ENCODE peak calls at places on chromosomes 13 and 19, in ten cellular contexts. One of them, this sample, is unnamed.

GRCh38 chr19:10142701-10143375 is 23.1 kb upstream of the EIF3G start:
- DNase-seq in SHP77: no peak
- DNase-seq in stimulated activated CD4-positive, alpha-beta T cell treated with anti-CD3 and anti-CD28 coated beads, Interleukin-2, amount 100 ng/mL, for 48 hours: no peak
- DNase-seq in GM20000: no peak
- DNase-seq in mesendoderm: no peak
- DNase-seq in astrocyte: no peak
- DNase-seq in myocyte: no peak
- DNase-seq in NCI-H1105: no peak
- DNase-seq in cardiac muscle cell: no peak
- DNase-seq in hippocampal formation: no peak
- DNase-seq in this sample: peak

GRCh38 chr13:98274921-98275487 is 97.9 kb upstream of the RNF113B start:
- DNase-seq in SHP77: no peak
- DNase-seq in stimulated activated CD4-positive, alpha-beta T cell treated with anti-CD3 and anti-CD28 coated beads, Interleukin-2, amount 100 ng/mL, for 48 hours: no peak
- DNase-seq in GM20000: no peak
- DNase-seq in mesendoderm: no peak
- DNase-seq in astrocyte: peak
- DNase-seq in myocyte: no peak
- DNase-seq in NCI-H1105: no peak
- DNase-seq in cardiac muscle cell: no peak
- DNase-seq in hippocampal formation: no peak
- DNase-seq in this sample: no peak

GRCh38 chr13:94345374-94346195 is 133.9 kb downstream of the DCT start:
- DNase-seq in SHP77: peak
- DNase-seq in stimulated activated CD4-positive, alpha-beta T cell treated with anti-CD3 and anti-CD28 coated beads, Interleukin-2, amount 100 ng/mL, for 48 hours: no peak
- DNase-seq in GM20000: no peak
- DNase-seq in mesendoderm: peak
- DNase-seq in astrocyte: peak
- DNase-seq in myocyte: peak
- DNase-seq in NCI-H1105: peak
- DNase-seq in cardiac muscle cell: peak
- DNase-seq in hippocampal formation: no peak
- DNase-seq in this sample: no peak

GRCh38 chr19:46232029-46232428 is 2.5 kb downstream of the IGFL1 start:
- DNase-seq in SHP77: no peak
- DNase-seq in stimulated activated CD4-positive, alpha-beta T cell treated with anti-CD3 and anti-CD28 coated beads, Interleukin-2, amount 100 ng/mL, for 48 hours: no peak
- DNase-seq in GM20000: no peak
- DNase-seq in mesendoderm: no peak
- DNase-seq in astrocyte: no peak
- DNase-seq in myocyte: no peak
- DNase-seq in NCI-H1105: no peak
- DNase-seq in cardiac muscle cell: no peak
- DNase-seq in hippocampal formation: no peak
- DNase-seq in this sample: no peak

GRCh38 chr13:31920301-31920818 is 111.2 kb upstream of the FRY start:
- DNase-seq in SHP77: no peak
- DNase-seq in stimulated activated CD4-positive, alpha-beta T cell treated with anti-CD3 and anti-CD28 coated beads, Interleukin-2, amount 100 ng/mL, for 48 hours: no peak
- DNase-seq in GM20000: no peak
- DNase-seq in mesendoderm: no peak
- DNase-seq in astrocyte: no peak
- DNase-seq in myocyte: no peak
- DNase-seq in NCI-H1105: no peak
- DNase-seq in cardiac muscle cell: peak
- DNase-seq in hippocampal formation: no peak
- DNase-seq in this sample: no peak

GRCh38 chr13:114005206-114005720 is 31.4 kb upstream of the C13orf46 start:
- DNase-seq in SHP77: no peak
- DNase-seq in stimulated activated CD4-positive, alpha-beta T cell treated with anti-CD3 and anti-CD28 coated beads, Interleukin-2, amount 100 ng/mL, for 48 hours: no peak
- DNase-seq in GM20000: no peak
- DNase-seq in mesendoderm: no peak
- DNase-seq in astrocyte: no peak
- DNase-seq in myocyte: no peak
- DNase-seq in NCI-H1105: no peak
- DNase-seq in cardiac muscle cell: no peak
- DNase-seq in hippocampal formation: no peak
- DNase-seq in this sample: no peak

GRCh38 chr19:19115954-19116353 is 22.3 kb downstream of the TMEM161A start:
- DNase-seq in SHP77: peak
- DNase-seq in stimulated activated CD4-positive, alpha-beta T cell treated with anti-CD3 and anti-CD28 coated beads, Interleukin-2, amount 100 ng/mL, for 48 hours: peak
- DNase-seq in GM20000: peak
- DNase-seq in mesendoderm: peak
- DNase-seq in astrocyte: no peak
- DNase-seq in myocyte: no peak
- DNase-seq in NCI-H1105: no peak
- DNase-seq in cardiac muscle cell: peak
- DNase-seq in hippocampal formation: no peak
- DNase-seq in this sample: peak

GRCh38 chr13:110644892-110645521 is 29.7 kb downstream of the NAXD start:
- DNase-seq in SHP77: peak
- DNase-seq in stimulated activated CD4-positive, alpha-beta T cell treated with anti-CD3 and anti-CD28 coated beads, Interleukin-2, amount 100 ng/mL, for 48 hours: peak
- DNase-seq in GM20000: peak
- DNase-seq in mesendoderm: peak
- DNase-seq in astrocyte: peak
- DNase-seq in myocyte: peak
- DNase-seq in NCI-H1105: no peak
- DNase-seq in cardiac muscle cell: peak
- DNase-seq in hippocampal formation: peak
- DNase-seq in this sample: peak

GRCh38 chr19:49212302-49212701 is 54.7 kb downstream of the TRPM4 start:
- DNase-seq in SHP77: peak
- DNase-seq in stimulated activated CD4-positive, alpha-beta T cell treated with anti-CD3 and anti-CD28 coated beads, Interleukin-2, amount 100 ng/mL, for 48 hours: no peak
- DNase-seq in GM20000: no peak
- DNase-seq in mesendoderm: no peak
- DNase-seq in astrocyte: no peak
- DNase-seq in myocyte: peak
- DNase-seq in NCI-H1105: peak
- DNase-seq in cardiac muscle cell: peak
- DNase-seq in hippocampal formation: no peak
- DNase-seq in this sample: no peak

GRCh38 chr19:3186377-3186688 is 603 bp downstream of the NCLN start:
- DNase-seq in SHP77: no peak
- DNase-seq in stimulated activated CD4-positive, alpha-beta T cell treated with anti-CD3 and anti-CD28 coated beads, Interleukin-2, amount 100 ng/mL, for 48 hours: no peak
- DNase-seq in GM20000: no peak
- DNase-seq in mesendoderm: no peak
- DNase-seq in astrocyte: no peak
- DNase-seq in myocyte: no peak
- DNase-seq in NCI-H1105: no peak
- DNase-seq in cardiac muscle cell: peak
- DNase-seq in hippocampal formation: no peak
- DNase-seq in this sample: no peak

GRCh38 chr13:113923376-113924063 is 50.4 kb downstream of the C13orf46 start:
- DNase-seq in SHP77: no peak
- DNase-seq in stimulated activated CD4-positive, alpha-beta T cell treated with anti-CD3 and anti-CD28 coated beads, Interleukin-2, amount 100 ng/mL, for 48 hours: no peak
- DNase-seq in GM20000: no peak
- DNase-seq in mesendoderm: no peak
- DNase-seq in astrocyte: no peak
- DNase-seq in myocyte: no peak
- DNase-seq in NCI-H1105: no peak
- DNase-seq in cardiac muscle cell: no peak
- DNase-seq in hippocampal formation: no peak
- DNase-seq in this sample: no peak